ENCODE peak calls at places on chromosomes 5 and 9, in four cellular contexts. K, W, G and N are unnamed samples.

GRCh38 chr9:107465467-107466451 is 23.8 kb downstream of the KLF4 start:
- DNase-seq in K (peak), W (peak), G (peak), N (peak)

GRCh38 chr5:149367249-149367971 is 9.6 kb downstream of the PCYOX1L start:
- DNase-seq in G (peak), K (peak), W (peak), N (peak)

GRCh38 chr5:138737494-138738265 is 15.5 kb upstream of the CTNNA1 start:
- DNase-seq in G (no peak), K (no peak), W (peak), N (peak)

GRCh38 chr5:110321117-110321516 is 405.4 kb downstream of the TMEM232 start:
- DNase-seq in G (no peak), W (peak), K (no peak), N (no peak)

GRCh38 chr5:113199122-113199905 is 222.7 kb downstream of the DCP2 start:
- DNase-seq in G (no peak), K (peak), W (peak), N (peak)

GRCh38 chr5:139388198-139388821 is 1.4 kb downstream of the MZB1 start:
- DNase-seq in W (no peak), G (no peak), K (peak), N (no peak)

GRCh38 chr5:180785794-180786221 is 16.8 kb downstream of the MGAT1 start:
- DNase-seq in G (no peak), W (peak), K (peak), N (peak)

GRCh38 chr5:133932441-133933168 is 35.8 kb downstream of the C5orf15 start:
- DNase-seq in W (no peak), G (no peak), K (no peak), N (no peak)

GRCh38 chr5:57539281-57539701 is 56.7 kb upstream of the ACTBL2 start:
- DNase-seq in K (peak), G (no peak), W (peak), N (no peak)

GRCh38 chr5:22531986-22532385 is 321.2 kb downstream of the CDH12 start:
- DNase-seq in W (no peak), K (no peak), G (no peak), N (no peak)

GRCh38 chr9:28255174-28255573 is 681.9 kb upstream of the C9orf72 start:
- DNase-seq in G (no peak), W (no peak), K (no peak), N (no peak)

GRCh38 chr5:149615976-149616375 is 34.7 kb downstream of the ARHGEF37 start:
- DNase-seq in K (no peak), G (no peak), W (no peak), N (no peak)

GRCh38 chr9:20701058-20701457 is 17.0 kb downstream of the FOCAD start:
- DNase-seq in W (no peak), K (no peak), G (no peak), N (peak)

GRCh38 chr5:119537704-119538103 is 85.4 kb downstream of the HSD17B4 start:
- DNase-seq in G (no peak), W (peak), K (peak), N (peak)

GRCh38 chr9:38082456-38083287 is 13.6 kb upstream of the SHB start:
- DNase-seq in W (no peak), G (peak), K (no peak), N (no peak)

GRCh38 chr5:36006161-36006560 is 15.0 kb upstream of the UGT3A1 start:
- DNase-seq in K (no peak), G (no peak), W (no peak), N (no peak)

GRCh38 chr9:81182421-81182820 is 506.9 kb downstream of the TLE1 start:
- DNase-seq in K (peak), G (no peak), W (peak), N (peak)

GRCh38 chr9:21995652-21996275 is 1.2 kb downstream of the CDKN2B-AS1 start:
- DNase-seq in K (peak), G (peak), W (peak), N (peak)

GRCh38 chr9:130989391-130989790 is 19.6 kb upstream of the LAMC3 start:
- DNase-seq in K (no peak), G (no peak), W (no peak), N (no peak)

GRCh38 chr5:74127377-74128338 is 501.7 kb downstream of the ARHGEF28 start:
- DNase-seq in W (peak), G (no peak), K (peak), N (peak)

GRCh38 chr9:131584858-131585257 is 39.5 kb downstream of the PRRT1B start:
- DNase-seq in W (no peak), K (no peak), G (no peak), N (no peak)

GRCh38 chr9:136409557-136410455 is 608 bp downstream of the ENTR1 start:
- DNase-seq in G (no peak), W (peak), K (peak), N (peak)

GRCh38 chr5:68459093-68459492 is 243.5 kb downstream of the PIK3R1 start:
- DNase-seq in W (no peak), K (no peak), G (no peak), N (no peak)

GRCh38 chr5:32223972-32224608 is 50.0 kb upstream of the GOLPH3 start:
- DNase-seq in G (no peak), K (peak), W (peak), N (peak)

GRCh38 chr9:128188209-128188608 is 3.2 kb downstream of the CIZ1 start:
- DNase-seq in W (no peak), G (no peak), K (no peak), N (no peak)

GRCh38 chr5:172633403-172633970 is 7.6 kb upstream of the NEURL1B start:
- DNase-seq in G (peak), W (no peak), K (no peak), N (no peak)

GRCh38 chr5:38535281-38535750 is 21.1 kb downstream of the LIFR start:
- DNase-seq in W (no peak), K (no peak), G (no peak), N (peak)

GRCh38 chr9:649128-650074 is 192.1 kb upstream of the DMRT1 start:
- DNase-seq in K (no peak), W (no peak), G (no peak), N (no peak)

GRCh38 chr9:8570776-8571175 is 771.2 kb upstream of the DMAC1 start:
- DNase-seq in G (no peak), K (no peak), W (no peak), N (no peak)

GRCh38 chr9:108634164-108634563 is 221.6 kb downstream of the ACTL7B start:
- DNase-seq in K (no peak), W (no peak), G (no peak), N (peak)

GRCh38 chr9:92663126-92663525 is 6.8 kb downstream of the IPPK start:
- DNase-seq in G (no peak), K (no peak), W (no peak), N (no peak)

GRCh38 chr9:33791117-33791516 is 4.2 kb upstream of the PRSS3 start:
- DNase-seq in G (no peak), W (peak), K (peak), N (peak)

GRCh38 chr9:127722055-127722454 is 6.2 kb downstream of the TTC16 start:
- DNase-seq in G (no peak), K (no peak), W (no peak), N (no peak)

GRCh38 chr5:98772415-98773213 is 849 bp upstream of the RGMB start:
- DNase-seq in G (no peak), K (no peak), W (peak), N (peak)

GRCh38 chr5:109454726-109455505 is 45.1 kb upstream of the PJA2 start:
- DNase-seq in G (no peak), W (peak), K (peak), N (peak)

DNA sequence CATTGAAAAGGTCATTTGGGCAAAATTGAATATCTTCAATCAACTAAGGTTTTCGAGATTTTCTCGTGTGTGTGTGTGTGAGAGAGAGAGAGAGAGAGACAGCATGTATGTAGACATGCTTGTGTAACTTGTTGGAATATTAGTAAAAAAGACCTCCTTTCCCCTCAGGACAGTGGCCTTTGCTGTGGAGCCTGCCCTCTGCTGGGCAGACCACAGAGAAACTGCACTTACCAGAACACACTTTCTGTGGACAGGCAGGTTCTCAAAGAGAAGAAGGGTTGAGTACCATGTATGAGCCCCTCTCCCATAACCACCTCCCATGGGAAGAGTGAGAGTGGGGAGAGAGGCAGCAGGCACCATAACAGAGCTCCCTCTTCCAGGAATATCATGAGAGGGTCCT is 45.6 kb downstream of the CFAP90 start:
- DNase-seq in K (peak), G (no peak), W (no peak), N (peak)
- TF ChIP-seq CTCF in K (peak), G (no peak), W (no peak), N (peak)

DNA sequence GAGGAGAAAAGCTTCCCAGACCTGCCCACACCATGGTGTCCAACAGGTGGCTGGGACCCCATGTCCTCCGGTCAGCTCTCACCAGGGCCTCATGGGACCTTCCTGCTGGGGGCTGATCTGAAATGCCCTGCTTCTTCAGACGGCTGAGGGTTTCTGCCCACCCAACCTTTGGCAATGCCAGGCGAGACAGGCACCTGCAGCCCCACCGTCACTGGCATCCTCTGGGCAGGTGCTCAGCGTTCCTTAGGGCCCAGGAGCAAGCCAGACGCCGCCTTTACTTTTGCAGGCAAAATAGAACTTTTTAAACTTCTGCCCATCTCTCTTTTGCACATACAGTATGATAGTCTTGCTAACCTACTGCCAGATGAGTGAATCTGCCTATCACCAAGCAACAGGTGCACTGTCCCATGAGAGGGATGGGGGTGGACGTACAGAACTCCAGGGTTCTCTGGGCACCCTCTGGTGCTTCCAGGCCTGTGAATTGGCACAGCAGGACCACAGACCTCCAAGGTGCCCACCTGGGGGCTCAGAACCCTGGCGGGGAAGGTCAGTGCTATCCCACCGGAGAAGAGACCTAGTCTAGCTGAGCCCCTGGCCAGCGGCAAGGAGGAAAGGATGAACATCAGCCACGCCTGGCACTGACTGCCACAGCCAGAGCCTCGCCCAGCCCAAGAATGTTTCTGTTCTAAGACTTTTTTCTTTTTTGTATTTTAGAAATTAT is 7.5 kb downstream of the OBP2B start:
- DNase-seq in K (no peak), W (no peak), G (no peak), N (no peak)
- H3K4me3 ChIP-seq in K (no peak), W (no peak), G (no peak), N (no peak)

GRCh38 chr5:141211-141610 is 49.2 kb downstream of the PLEKHG4B start:
- DNase-seq in K (no peak), W (no peak), G (no peak), N (no peak)

GRCh38 chr5:140443-140829 is 48.5 kb downstream of the PLEKHG4B start:
- DNase-seq in K (no peak), W (no peak), G (no peak), N (no peak)

GRCh38 chr5:143041-143440 is 48.3 kb upstream of the LRRC14B start:
- DNase-seq in K (no peak), G (no peak), W (no peak), N (no peak)

GRCh38 chr5:141761-142160 is 49.5 kb upstream of the LRRC14B start:
- DNase-seq in G (no peak), W (no peak), K (no peak), N (no peak)

DNA sequence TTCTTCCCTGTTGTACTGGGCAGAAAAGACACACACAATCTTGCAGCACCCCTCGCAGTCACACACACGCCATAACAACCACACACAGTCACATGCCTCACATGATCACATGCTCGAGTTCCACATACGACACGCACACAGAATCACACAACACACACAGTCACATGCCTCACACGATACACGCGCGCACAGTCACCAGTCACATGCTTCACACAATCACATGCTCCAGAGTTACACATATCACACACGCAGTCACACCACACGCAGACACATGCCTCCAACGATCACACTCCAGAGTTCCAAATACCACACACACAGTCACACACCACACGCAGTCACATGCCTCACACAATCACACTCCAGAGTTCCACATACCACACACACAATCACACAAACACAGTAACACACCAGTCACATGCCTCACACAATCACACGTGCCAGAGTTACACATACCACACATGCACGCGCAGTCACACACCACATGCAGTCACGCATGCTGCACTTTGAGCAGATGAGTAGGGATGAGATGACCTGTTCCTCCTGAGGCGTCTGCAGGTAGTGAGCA is 49.0 kb upstream of the LRRC14B start:
- DNase-seq in K (no peak), W (no peak), G (no peak), N (no peak)
- TF ChIP-seq CTCF in K (no peak), W (no peak), G (no peak), N (no peak)

DNA sequence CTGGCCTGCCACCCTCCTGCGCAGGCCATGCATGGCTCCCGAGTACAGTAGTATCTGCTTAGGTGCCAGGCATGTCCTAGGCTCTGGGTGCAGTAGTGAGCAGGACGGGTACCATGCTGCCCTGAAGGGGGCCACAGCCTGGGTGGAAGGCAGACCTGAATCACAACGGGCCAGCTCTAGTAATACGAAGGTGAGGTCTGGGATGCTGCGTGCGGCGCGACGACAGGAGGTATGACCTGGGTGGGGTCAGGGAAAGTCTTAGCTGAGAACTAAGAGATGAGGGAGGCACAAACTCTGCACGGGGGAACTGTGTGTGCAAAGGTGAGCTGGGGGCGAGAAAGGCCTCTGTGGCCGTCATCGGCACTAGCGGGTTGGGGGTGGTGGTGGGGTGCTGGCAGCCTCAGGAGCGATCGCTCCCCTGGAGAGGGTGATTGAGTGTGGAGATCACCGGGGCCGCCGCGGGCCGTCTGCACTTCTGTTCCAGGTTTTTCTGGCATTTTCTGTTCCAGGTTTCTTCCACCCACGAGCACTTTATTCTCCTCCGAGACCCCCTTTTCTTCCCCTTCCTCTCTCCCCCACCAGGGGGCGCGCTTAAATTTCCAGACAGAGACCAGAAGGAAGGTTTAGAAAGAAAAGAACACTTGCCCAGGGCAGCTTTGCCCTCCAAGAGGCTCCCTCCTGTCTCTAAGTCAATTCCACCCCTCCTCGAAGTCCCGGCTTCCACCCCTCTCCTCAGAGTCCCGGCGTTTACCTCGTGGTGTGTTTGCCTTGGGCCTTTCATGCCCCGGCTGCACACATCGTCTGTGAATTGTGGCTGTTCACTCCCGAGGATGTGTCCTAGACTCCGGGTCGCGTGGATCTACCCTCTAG is 15.1 kb downstream of the PDLIM4 start:
- DNase-seq in G (peak), W (no peak), K (peak), N (peak)
- H3K4me3 ChIP-seq in G (peak), W (no peak), K (no peak), N (no peak)

GRCh38 chr9:137575725-137576411 is 2.9 kb downstream of the DPH7 start:
- DNase-seq in W (no peak), G (no peak), K (no peak), N (no peak)
- TF ChIP-seq CTCF in W (no peak), G (no peak), K (no peak), N (no peak)

GRCh38 chr9:113503131-113503541 is 39.6 kb downstream of the RGS3 start:
- DNase-seq in W (no peak), K (no peak), G (no peak), N (no peak)

GRCh38 chr9:113502427-113503008 is 39.0 kb downstream of the RGS3 start:
- DNase-seq in W (no peak), K (no peak), G (no peak), N (no peak)

GRCh38 chr9:113501821-113502220 is 38.3 kb downstream of the RGS3 start:
- DNase-seq in K (no peak), W (no peak), G (no peak), N (no peak)

GRCh38 chr9:113504725-113505590 is 41.4 kb downstream of the RGS3 start:
- DNase-seq in K (no peak), W (no peak), G (no peak), N (peak)

DNA sequence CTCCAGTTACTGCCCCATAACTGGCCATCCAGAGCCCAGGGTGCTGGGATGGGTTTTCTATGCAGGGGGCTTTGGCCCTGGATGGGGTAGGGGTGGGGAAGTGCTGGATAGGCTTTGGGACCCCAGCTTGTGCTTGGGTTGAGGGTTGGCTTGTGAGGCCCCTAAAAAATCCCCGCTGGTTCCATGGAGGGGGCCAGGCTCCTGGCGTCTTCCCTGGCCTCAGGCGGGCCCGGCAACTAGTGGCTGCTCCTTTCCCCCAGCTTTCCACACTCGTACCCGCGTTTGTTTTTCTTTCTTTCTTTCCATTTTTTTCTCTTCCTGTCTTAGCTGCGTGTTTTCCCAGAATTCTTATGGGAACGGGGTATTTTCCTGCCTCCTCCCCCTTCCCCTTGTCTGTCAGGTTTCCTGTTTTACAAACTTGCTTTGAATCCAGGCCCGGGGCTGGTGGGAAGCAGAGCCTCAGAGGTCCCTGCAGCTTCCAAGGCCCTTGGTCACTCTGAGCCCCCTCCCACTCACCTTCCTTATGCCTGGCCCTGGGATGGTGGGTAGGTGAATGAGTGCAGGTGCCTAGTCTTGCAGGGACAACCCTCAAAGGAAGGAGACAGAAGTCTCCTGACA is 40.2 kb downstream of the RGS3 start:
- DNase-seq in K (peak), G (no peak), W (no peak), N (peak)
- H3K4me3 ChIP-seq in K (no peak), G (peak), W (no peak), N (no peak)

GRCh38 chr9:88816591-88816990 is 174.7 kb upstream of the S1PR3 start:
- DNase-seq in G (no peak), K (no peak), W (no peak), N (no peak)
- TF ChIP-seq CTCF in G (no peak), K (no peak), W (no peak), N (no peak)

GRCh38 chr9:94806307-94806893 is 79.9 kb downstream of the AOPEP start:
- DNase-seq in G (no peak), W (no peak), K (no peak), N (peak)
- H3K4me3 ChIP-seq in G (no peak), W (no peak), K (no peak), N (no peak)

GRCh38 chr5:64972591-64972990 is 203.9 kb downstream of the CWC27 start:
- DNase-seq in G (no peak), W (no peak), K (peak), N (no peak)

GRCh38 chr5:64973226-64973625 is 204.5 kb downstream of the CWC27 start:
- DNase-seq in K (no peak), G (no peak), W (no peak), N (no peak)

GRCh38 chr5:64971990-64972389 is 203.3 kb downstream of the CWC27 start:
- DNase-seq in G (no peak), K (no peak), W (no peak), N (no peak)

DNA sequence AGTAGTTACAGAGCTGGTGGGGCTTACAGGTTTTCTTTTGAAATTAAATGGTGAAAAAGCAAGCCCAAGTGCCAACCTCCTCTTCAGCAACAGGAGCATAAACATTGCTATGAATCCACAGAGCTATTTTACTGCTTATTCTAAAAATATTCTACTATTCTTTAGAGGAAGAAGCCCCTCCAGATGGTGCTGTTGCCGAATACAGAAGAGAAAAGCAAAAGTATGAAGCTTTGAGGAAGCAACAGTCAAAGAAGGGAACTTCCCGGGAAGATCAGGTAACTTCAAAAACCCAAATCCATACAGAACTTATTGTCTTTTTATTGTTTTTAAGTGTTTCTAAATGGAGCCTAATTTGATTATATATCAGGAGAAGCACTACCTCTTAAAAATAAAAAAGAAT is 202.8 kb downstream of the CWC27 start:
- DNase-seq in G (no peak), W (no peak), K (peak), N (peak)
- TF ChIP-seq CTCF in G (no peak), W (no peak), K (peak), N (peak)